ENCODE peak calls at places on chromosome 5, in six cellular contexts. P, V, O, K, B and Q are unnamed samples.

GRCh38 chr5:36444582-36444999 is 142.9 kb upstream of the RANBP3L start:
- DNase-seq in K (no peak), B (no peak), O (no peak), P (peak; percentile 26), V (no peak), Q (no peak)

GRCh38 chr5:172533058-172533398 is 78.7 kb upstream of the SH3PXD2B start:
- DNase-seq in B (no peak), V (no peak), P (no peak), K (no peak), O (no peak), Q (no peak)

GRCh38 chr5:161230222-161230621 is 316.3 kb downstream of the GABRB2 start:
- DNase-seq in B (no peak), O (no peak), K (no peak), V (peak; percentile 21), P (no peak), Q (no peak)

GRCh38 chr5:102283111-102283797 is 12.8 kb downstream of the SLCO4C1 start:
- DNase-seq in B (no peak), P (no peak), O (no peak), V (no peak), K (no peak), Q (no peak)

GRCh38 chr5:134445841-134446818 is 34.4 kb upstream of the CDKN2AIPNL start:
- DNase-seq in O (peak; percentile 75), K (no peak), P (no peak), B (no peak), V (no peak), Q (no peak)

GRCh38 chr5:7410936-7411511 is 15.1 kb downstream of the ADCY2 start:
- DNase-seq in P (no peak), K (no peak), B (no peak), V (no peak), O (no peak), Q (no peak)

GRCh38 chr5:133924221-133924920 is 44.1 kb downstream of the C5orf15 start:
- DNase-seq in V (peak; percentile 77), B (peak; percentile 54), P (no peak), O (no peak), K (no peak), Q (no peak)

GRCh38 chr5:12023614-12024241 is 119.5 kb upstream of the CTNND2 start:
- DNase-seq in V (peak; percentile 89), B (peak; percentile 42), P (no peak), K (no peak), O (peak; percentile 66), Q (peak; percentile 25)

GRCh38 chr5:4868140-4868735 is 271.9 kb upstream of the ADAMTS16 start:
- DNase-seq in O (peak; percentile 88), K (no peak), V (peak; percentile 13), B (peak; percentile 47), P (no peak), Q (peak; percentile 51)

GRCh38 chr5:82106207-82106606 is 134.4 kb downstream of the ATG10 start:
- DNase-seq in P (no peak), K (no peak), B (no peak), O (no peak), V (no peak), Q (no peak)

GRCh38 chr5:111707624-111708165 is 49.3 kb downstream of the NREP start:
- DNase-seq in K (no peak), B (no peak), O (no peak), P (no peak), V (no peak), Q (no peak)

GRCh38 chr5:138948391-138949222 is 73.5 kb upstream of the LRRTM2 start:
- DNase-seq in B (no peak), V (no peak), O (no peak), P (no peak), K (no peak), Q (peak; percentile 58)